ENCODE peak calls at places on chromosomes 7 and 10, in nine cellular contexts. A is AG10803, D is SJSA1, F is NCI-H1436, B is PC-9, J is activated B cell treated with CpG ODN at 0.5 μM for 24 hours, I is kidney glomerular epithelial cell, U is T-helper 1 cell, P is NCI-H2029 treated with DMSO at 0.1 percent for 48 hours. S is an unnamed sample.

GRCh38 chr7:134394046-134394445 is 64.9 kb downstream of the AKR1B1 start:
- DNase-seq in D (no peak), A (no peak), F (no peak), I (no peak), U (no peak), P (no peak), J (no peak), B (no peak), S (no peak)

GRCh38 chr10:43155716-43156115 is 17.5 kb downstream of the CSGALNACT2 start:
- DNase-seq in D (no peak), P (no peak), I (no peak), A (no peak), B (no peak), F (no peak), U (no peak), J (no peak), S (no peak)

GRCh38 chr10:22230331-22230833 is 12.6 kb upstream of the EBLN1 start:
- DNase-seq in F (peak; percentile 75), A (peak; percentile 28), J (no peak), I (peak; percentile 66), P (peak; percentile 2), D (peak; percentile 46), U (no peak), B (no peak), S (peak; percentile 71)

GRCh38 chr10:3735175-3735574 is 49.8 kb downstream of the KLF6 start:
- DNase-seq in P (no peak), J (no peak), I (no peak), U (no peak), A (no peak), D (no peak), F (no peak), B (no peak), S (no peak)

GRCh38 chr10:122417667-122418066 is 36.8 kb upstream of the ARMS2 start:
- DNase-seq in D (no peak), U (no peak), B (no peak), F (no peak), I (no peak), A (peak; percentile 73), P (no peak), J (no peak), S (peak; percentile 10)

GRCh38 chr10:113221756-113222168 is 271.7 kb downstream of the TCF7L2 start:
- DNase-seq in U (no peak), A (peak; percentile 43), D (peak; percentile 82), I (peak; percentile 9), J (no peak), F (peak; percentile 3), B (no peak), P (no peak), S (peak; percentile 20)

GRCh38 chr10:35335718-35336083 is 608 bp upstream of the CCNY start:
- DNase-seq in B (no peak), J (no peak), D (no peak), I (no peak), U (no peak), A (peak; percentile 25), P (no peak), F (no peak), S (no peak)

GRCh38 chr7:17560966-17561365 is 262.5 kb downstream of the AHR start:
- DNase-seq in A (no peak), U (no peak), B (no peak), I (no peak), P (no peak), J (no peak), D (no peak), F (no peak), S (no peak)

GRCh38 chr7:93551063-93551895 is 23.2 kb downstream of the CALCR start:
- DNase-seq in F (no peak), I (peak; percentile 49), B (no peak), U (no peak), P (no peak), D (peak; percentile 21), J (no peak), A (peak; percentile 66), S (peak; percentile 82)

GRCh38 chr10:129365767-129366400 is 101.2 kb upstream of the MGMT start:
- DNase-seq in A (no peak), B (no peak), F (no peak), P (no peak), J (no peak), D (no peak), I (no peak), U (no peak), S (no peak)

GRCh38 chr7:35727571-35727970 is 32.6 kb upstream of the HERPUD2 start:
- DNase-seq in P (no peak), F (no peak), D (no peak), A (no peak), B (no peak), U (no peak), I (no peak), J (peak; percentile 34), S (peak; percentile 30)

GRCh38 chr7:104943502-104944343 is 70.3 kb upstream of the KMT2E start:
- DNase-seq in A (no peak), P (peak; percentile 98), U (peak; percentile 62), I (peak; percentile 94), D (peak; percentile 26), F (no peak), B (peak; percentile 48), J (peak; percentile 53), S (peak; percentile 38)

GRCh38 chr7:111486472-111487142 is 75.7 kb downstream of the IMMP2L start:
- DNase-seq in I (peak; percentile 67), D (peak; percentile 57), F (peak; percentile 45), A (peak; percentile 56), U (no peak), J (no peak), P (peak; percentile 32), B (no peak), S (peak; percentile 82)

GRCh38 chr7:55192718-55193117 is 172.4 kb upstream of the LANCL2 start:
- DNase-seq in B (no peak), I (no peak), D (peak; percentile 90), A (peak; percentile 69), J (no peak), U (no peak), P (no peak), F (no peak), S (peak; percentile 64)

S was measured in choroid plexus epithelial cell.